ENCODE peak calls at places on chromosomes 7 and 10, in six cellular contexts. O is suprapubic skin; A is pulmonary artery endothelial cell; W is HCT116; M is iris pigment epithelial cell; R is activated CD8-positive, alpha-beta memory T cell treated with anti-CD3 and anti-CD28 coated beads for 48 hours. E is an unnamed sample.

GRCh38 chr7:84506151-84506550 is 311.6 kb upstream of the SEMA3A start:
- DNase-seq in R (no peak), M (peak; percentile 84), A (no peak), O (no peak), W (no peak), E (no peak)

GRCh38 chr7:67525588-67525987 is 529.0 kb downstream of the TYW1 start:
- DNase-seq in A (no peak), O (no peak), M (no peak), W (no peak), R (no peak), E (no peak)

GRCh38 chr10:35910234-35910633 is 268.1 kb upstream of the FZD8 start:
- DNase-seq in O (no peak), M (peak; percentile 91), R (no peak), W (no peak), A (peak; percentile 11), E (no peak)

GRCh38 chr7:138527746-138528223 is 67.7 kb downstream of the TRIM24 start:
- DNase-seq in W (peak; percentile 31), O (no peak), M (no peak), R (no peak), A (no peak), E (no peak)

GRCh38 chr7:91569702-91570457 is 305.6 kb downstream of the FZD1 start:
- DNase-seq in M (no peak), R (no peak), A (no peak), O (no peak), W (no peak), E (no peak)

GRCh38 chr7:144738708-144739314 is 97.0 kb downstream of the TPK1 start:
- DNase-seq in O (no peak), R (no peak), M (peak; percentile 38), W (peak; percentile 18), A (no peak), E (no peak)

GRCh38 chr7:5495581-5496375 is 72.1 kb upstream of the TNRC18 start:
- DNase-seq in W (no peak), M (no peak), A (no peak), O (peak; percentile 81), R (no peak), E (no peak)

GRCh38 chr10:11719496-11719895 is 22.7 kb upstream of the ECHDC3 start:
- DNase-seq in R (no peak), M (no peak), A (no peak), W (no peak), O (no peak), E (no peak)

GRCh38 chr7:51307811-51308737 is 8.5 kb downstream of the COBL start:
- DNase-seq in A (no peak), W (no peak), O (no peak), R (no peak), M (no peak), E (no peak)

GRCh38 chr10:49071221-49071761 is 44.0 kb downstream of the VSTM4 start:
- DNase-seq in W (no peak), R (no peak), A (no peak), O (no peak), M (peak; percentile 2), E (no peak)

GRCh38 chr7:31553636-31554035 is 39.7 kb downstream of the ITPRID1 start:
- DNase-seq in M (no peak), A (no peak), W (no peak), R (no peak), O (no peak), E (no peak)

GRCh38 chr10:1150638-1150955 is 94.4 kb downstream of the WDR37 start:
- DNase-seq in W (no peak), R (no peak), O (no peak), M (no peak), A (no peak), E (peak; percentile 20)

GRCh38 chr7:74083117-74083876 is at the start of gene LIMK1:
- DNase-seq in W (no peak), A (peak; percentile 40), O (peak; percentile 83), M (peak; percentile 69), R (peak; percentile 66), E (peak; percentile 87)

E was measured in stimulated activated effector memory CD8-positive, alpha-beta T cell treated with anti-CD3 and anti-CD28 coated beads, Interleukin-12 subunit alpha, Interleukin-12 subunit beta, amount 100 ng/mL, for 72 hours.